ENCODE peak calls at places on chromosome 6, in six cellular contexts. H is CD4-positive, CD25-positive, alpha-beta regulatory T cell; Z is fibroblast of lung; V is A549; I is aorta; R is Peyer's patch. G is an unnamed sample.

GRCh38 chr6:166736606-166737005 is 109.6 kb upstream of the RPS6KA2 start:
- DNase-seq in H (no peak), Z (peak; percentile 82), V (peak; percentile 28), I (no peak), R (no peak), G (no peak)

GRCh38 chr6:111625511-111626331 is 20.0 kb upstream of the TRAF3IP2 start:
- DNase-seq in H (no peak), Z (peak; percentile 87), V (no peak), I (peak; percentile 81), R (no peak), G (no peak)

GRCh38 chr6:79377047-79377446 is 142.6 kb upstream of the HMGN3 start:
- DNase-seq in H (no peak), Z (peak; percentile 13), V (no peak), I (no peak), R (no peak), G (no peak)

GRCh38 chr6:37987008-37987407 is 167.5 kb downstream of the ZFAND3 start:
- DNase-seq in H (no peak), Z (peak; percentile 70), V (peak; percentile 4), I (no peak), R (no peak), G (no peak)

GRCh38 chr6:5695260-5696245 is 311.2 kb downstream of the NRN1 start:
- DNase-seq in H (no peak), Z (peak; percentile 92), V (no peak), I (no peak), R (no peak), G (no peak)

GRCh38 chr6:35168461-35168861 is 27.3 kb upstream of the TCP11 start:
- DNase-seq in H (no peak), Z (no peak), V (no peak), I (no peak), R (no peak), G (no peak)

GRCh38 chr6:101605874-101606273 is 212.4 kb downstream of the GRIK2 start:
- DNase-seq in H (no peak), Z (peak; percentile 25), V (no peak), I (no peak), R (no peak), G (no peak)

GRCh38 chr6:75201076-75201475 is 4.8 kb downstream of the COL12A1 start:
- DNase-seq in H (no peak), Z (peak; percentile 46), V (no peak), I (no peak), R (no peak), G (no peak)

GRCh38 chr6:34393191-34393967 is 910 bp upstream of the NUDT3 start:
- DNase-seq in H (no peak), Z (no peak), V (no peak), I (no peak), R (no peak), G (no peak)

GRCh38 chr6:34022250-34022872 is 123.5 kb downstream of the GRM4 start:
- DNase-seq in H (no peak), Z (no peak), V (no peak), I (peak; percentile 22), R (no peak), G (no peak)

GRCh38 chr6:10617008-10617696 is 77.3 kb downstream of the C6orf52 start:
- DNase-seq in H (no peak), Z (no peak), V (no peak), I (no peak), R (no peak), G (no peak)

GRCh38 chr6:81977488-81977887 is 225.0 kb upstream of the TENT5A start:
- DNase-seq in H (no peak), Z (peak; percentile 70), V (no peak), I (no peak), R (no peak), G (no peak)

GRCh38 chr6:30769088-30769852 is 24.9 kb upstream of the IER3 start:
- DNase-seq in H (peak; percentile 17), Z (peak; percentile 98), V (peak; percentile 93), I (peak; percentile 91), R (peak; percentile 60), G (peak; percentile 66)

GRCh38 chr6:138349891-138350290 is 27.8 kb upstream of the SMIM28 start:
- DNase-seq in H (no peak), Z (peak; percentile 42), V (no peak), I (no peak), R (no peak), G (no peak)

GRCh38 chr6:44257007-44257752 is at the start of gene SLC35B2:
- DNase-seq in H (peak; percentile 56), Z (peak; percentile 81), V (peak; percentile 48), I (peak; percentile 88), R (peak; percentile 79), G (peak; percentile 83)

GRCh38 chr6:44254201-44254956 is 2.9 kb downstream of the SLC35B2 start:
- DNase-seq in H (no peak), Z (no peak), V (no peak), I (peak; percentile 57), R (no peak), G (no peak)

GRCh38 chr6:44256291-44257006 is 879 bp downstream of the SLC35B2 start:
- DNase-seq in H (no peak), Z (no peak), V (peak; percentile 19), I (peak; percentile 66), R (no peak), G (peak; percentile 81)

GRCh38 chr6:44254957-44255808 is 2.1 kb downstream of the SLC35B2 start:
- DNase-seq in H (no peak), Z (peak; percentile 24), V (peak; percentile 21), I (peak; percentile 66), R (no peak), G (peak; percentile 47)

DNA sequence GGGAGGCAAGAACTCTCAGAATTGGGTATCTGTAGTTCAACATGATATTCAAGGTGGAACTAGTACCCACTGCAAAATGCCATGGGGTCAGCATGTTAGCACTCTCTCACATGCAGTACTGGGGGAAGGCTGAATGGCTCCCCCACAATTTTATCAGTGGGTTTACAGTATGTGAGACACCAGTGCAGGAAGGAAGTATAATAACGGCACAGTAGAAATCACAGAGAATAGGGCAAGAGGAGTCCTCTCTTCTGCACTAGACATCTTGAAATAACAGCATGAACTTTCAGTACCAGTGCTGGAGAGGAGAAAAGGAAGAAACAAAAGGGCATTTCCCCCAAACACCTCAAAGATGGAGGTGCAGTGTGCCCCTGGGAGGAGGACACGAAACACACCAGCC is 1.5 kb downstream of the SLC35B2 start:
- DNase-seq in H (no peak), Z (no peak), V (peak; percentile 21), I (no peak), R (no peak), G (no peak)
- H3K27ac ChIP-seq in H (peak overlapping the region; percentile 80), Z (peak overlapping the region; percentile 78), V (no peak overlapping the region), I (no peak overlapping the region), R (peak overlapping the region; percentile 99), G (peak overlapping the region; percentile 97)

GRCh38 chr6:148999921-149000589 is 253.2 kb downstream of the UST start:
- DNase-seq in H (no peak), Z (peak; percentile 89), V (no peak), I (peak; percentile 89), R (no peak), G (no peak)
- H3K4me1 ChIP-seq in H (no peaks in the 10 kb centered on the region), Z (peaks cover 11% of the 10 kb centered on the region), V (peaks cover 17% of the 10 kb centered on the region), I (peaks cover 2% of the 10 kb centered on the region), R (peaks cover 7% of the 10 kb centered on the region), G (no peaks in the 10 kb centered on the region)

DNA sequence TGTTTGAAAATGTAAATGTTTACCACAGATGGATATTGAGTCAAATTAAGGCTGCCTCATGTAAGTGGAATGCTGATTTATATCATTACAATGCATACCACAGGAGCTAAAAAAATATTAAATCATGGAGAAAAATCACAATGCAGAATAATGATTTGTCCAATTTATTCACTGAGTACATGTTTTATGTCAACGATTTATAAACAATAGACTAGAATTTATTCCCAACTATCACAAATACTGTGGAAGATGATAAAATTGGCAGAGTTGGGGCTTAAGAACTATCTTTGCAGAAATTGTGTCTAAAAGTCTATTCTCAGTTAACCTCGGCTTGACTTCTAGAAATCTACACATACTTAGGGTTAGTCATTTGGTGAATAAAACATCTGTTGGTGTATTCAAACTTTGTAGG is 472.1 kb upstream of the MARCKS start:
- DNase-seq in H (no peak), Z (peak; percentile 79), V (no peak), I (no peak), R (no peak), G (no peak)
- H3K27ac ChIP-seq in H (no peak overlapping the region), Z (no peak overlapping the region), V (no peak overlapping the region), I (no peak overlapping the region), R (no peak overlapping the region), G (no peak overlapping the region)

GRCh38 chr6:16508959-16509358 is 252.3 kb downstream of the ATXN1 start:
- DNase-seq in H (no peak), Z (no peak), V (no peak), I (no peak), R (no peak), G (no peak)

GRCh38 chr6:16511723-16512584 is 249.3 kb downstream of the ATXN1 start:
- DNase-seq in H (no peak), Z (no peak), V (no peak), I (no peak), R (no peak), G (no peak)

GRCh38 chr6:16511048-16511660 is 250.1 kb downstream of the ATXN1 start:
- DNase-seq in H (no peak), Z (peak; percentile 48), V (peak; percentile 12), I (no peak), R (no peak), G (peak; percentile 62)

GRCh38 chr6:16512585-16513109 is 248.6 kb downstream of the ATXN1 start:
- DNase-seq in H (no peak), Z (no peak), V (no peak), I (no peak), R (no peak), G (no peak)

GRCh38 chr6:16510245-16510644 is 251.0 kb downstream of the ATXN1 start:
- DNase-seq in H (no peak), Z (no peak), V (no peak), I (no peak), R (no peak), G (no peak)
- H3K4me1 ChIP-seq in H (peaks cover 35% of the 10 kb centered on the region), Z (peaks cover 7% of the 10 kb centered on the region), V (no peaks in the 10 kb centered on the region), I (peaks cover 11% of the 10 kb centered on the region), R (peaks cover 5% of the 10 kb centered on the region), G (peaks cover 30% of the 10 kb centered on the region)

GRCh38 chr6:43634702-43635303 is 837 bp upstream of the MAD2L1BP start:
- DNase-seq in H (no peak), Z (no peak), V (no peak), I (no peak), R (no peak), G (no peak)
- H3K27ac ChIP-seq in H (peak overlapping the region; percentile 78), Z (no peak overlapping the region), V (peak overlapping the region; percentile 91), I (no peak overlapping the region), R (peak overlapping the region; percentile 89), G (peak overlapping the region; percentile 51)